ENCODE peak calls at places on chromosomes 7 and 10, in four cellular contexts. D is activated effector memory CD4-positive, alpha-beta T cell treated with Interleukin-2 at 50 U/mL for 16 hours; E is fibroblast of mammary gland; F is heart left ventricle. V is an unnamed sample.

GRCh38 chr7:116086547-116086946 is 56.0 kb upstream of the TFEC start:
- DNase-seq in D (no peak), E (no peak), F (no peak), V (no peak)

GRCh38 chr7:10662982-10663884 is 310.4 kb upstream of the PHF14 start:
- DNase-seq in D (no peak), E (no peak), F (no peak), V (no peak)

GRCh38 chr7:44235582-44236332 is 35.0 kb downstream of the YKT6 start:
- DNase-seq in D (no peak), E (no peak), F (no peak), V (no peak)

GRCh38 chr7:1021931-1022330 is 22.4 kb upstream of the GPR146 start:
- DNase-seq in D (no peak), E (no peak), F (no peak), V (no peak)

GRCh38 chr10:96345250-96345649 is 13.6 kb downstream of the OPALIN start:
- DNase-seq in D (no peak), E (no peak), F (no peak), V (no peak)

GRCh38 chr10:13559124-13559700 is 27.6 kb upstream of the PRPF18 start:
- DNase-seq in D (no peak), E (no peak), F (no peak), V (no peak)

GRCh38 chr7:129714514-129715063 is 103.1 kb downstream of the NRF1 start:
- DNase-seq in D (no peak), E (no peak), F (no peak), V (no peak)

GRCh38 chr10:10208156-10208555 is 809.5 kb upstream of the CELF2 start:
- DNase-seq in D (no peak), E (peak), F (no peak), V (no peak)

GRCh38 chr7:17456541-17456940 is 158.1 kb downstream of the AHR start:
- DNase-seq in D (no peak), E (peak), F (no peak), V (no peak)

GRCh38 chr10:7365029-7365750 is 45.6 kb downstream of the SFMBT2 start:
- DNase-seq in D (no peak), E (peak), F (no peak), V (no peak)

GRCh38 chr10:69125554-69125953 is 1.6 kb downstream of the VPS26A start:
- DNase-seq in D (no peak), E (no peak), F (no peak), V (no peak)

GRCh38 chr7:141744131-141744530 is 6.0 kb downstream of the SSBP1 start:
- DNase-seq in D (no peak), E (peak), F (no peak), V (no peak)

GRCh38 chr7:106731207-106731606 is 70.2 kb upstream of the CCDC71L start:
- DNase-seq in D (no peak), E (no peak), F (no peak), V (no peak)

GRCh38 chr7:101171442-101171837 is 6.1 kb upstream of the VGF start:
- DNase-seq in D (no peak), E (no peak), F (no peak), V (no peak)

GRCh38 chr10:85642421-85643170 is 724.0 kb downstream of the GRID1 start:
- DNase-seq in D (no peak), E (peak), F (no peak), V (no peak)

GRCh38 chr7:2129376-2130375 is 103.1 kb downstream of the MAD1L1 start:
- DNase-seq in D (no peak), E (no peak), F (no peak), V (no peak)

GRCh38 chr7:87128883-87129282 is 23.4 kb upstream of the DMTF1 start:
- DNase-seq in D (no peak), E (no peak), F (no peak), V (no peak)

GRCh38 chr7:93374345-93374940 is 142.3 kb downstream of the VPS50 start:
- DNase-seq in D (no peak), E (peak), F (no peak), V (no peak)

V was measured in thoracic aorta.